ENCODE peak calls at places on chromosomes 1 and 21, in seven cellular contexts. X is activated gamma-delta T cell treated with anti-CD3 and anti-CD28 coated beads, Interleukin-2, amount 50 U/mL, for 16 hours; E is amygdala; I is GF-D8; Y is kidney epithelial cell; T is NCI-H1436 treated with DMSO at 0.1 percent for 48 hours; A is NCI-H1417. P is an unnamed sample.

GRCh38 chr1:11873954-11874562 is 15.3 kb upstream of the NPPB start:
- DNase-seq in E (no peak), Y (no peak), I (no peak), X (no peak), T (no peak), A (no peak), P (no peak)

GRCh38 chr1:202255343-202255742 is 61.7 kb downstream of the LGR6 start:
- DNase-seq in X (no peak), E (no peak), Y (no peak), T (no peak), I (no peak), A (no peak), P (no peak)

GRCh38 chr1:66207484-66207883 is 326.5 kb upstream of the SGIP1 start:
- DNase-seq in X (no peak), T (no peak), Y (no peak), E (no peak), I (no peak), A (no peak), P (no peak)

GRCh38 chr1:159071970-159072582 is 4.5 kb downstream of the AIM2 start:
- DNase-seq in A (peak; percentile 48), T (no peak), I (peak; percentile 5), E (no peak), X (no peak), Y (peak; percentile 43), P (no peak)

GRCh38 chr1:176919386-176920378 is 244.8 kb downstream of the ASTN1 start:
- DNase-seq in Y (no peak), X (no peak), I (no peak), E (no peak), T (no peak), A (no peak), P (no peak)

GRCh38 chr21:45938453-45938755 is 43.2 kb upstream of the COL6A1 start:
- DNase-seq in A (no peak), X (no peak), T (no peak), I (no peak), E (no peak), Y (no peak), P (no peak)

GRCh38 chr1:209375681-209376360 is 207.7 kb upstream of the CAMK1G start:
- DNase-seq in A (no peak), Y (no peak), X (no peak), E (no peak), T (no peak), I (no peak), P (no peak)

GRCh38 chr1:162389971-162390370 is 8.4 kb downstream of the C1orf226 start:
- DNase-seq in T (no peak), E (no peak), A (no peak), X (no peak), Y (no peak), I (no peak), P (no peak)

GRCh38 chr1:41122851-41123518 is 101.5 kb upstream of the SLFNL1 start:
- DNase-seq in I (no peak), X (no peak), T (no peak), E (no peak), A (peak; percentile 17), Y (peak; percentile 78), P (no peak)

GRCh38 chr1:21293537-21294265 is 3.4 kb upstream of the ECE1 start:
- DNase-seq in I (no peak), A (no peak), X (peak; percentile 66), Y (no peak), E (no peak), T (no peak), P (peak; percentile 46)

GRCh38 chr1:231376101-231376500 is 38.0 kb downstream of the SPRTN start:
- DNase-seq in X (no peak), T (no peak), I (no peak), E (no peak), Y (no peak), A (no peak), P (no peak)

GRCh38 chr1:201711101-201711597 is 117.8 kb upstream of the IPO9 start:
- DNase-seq in X (no peak), Y (no peak), A (no peak), E (no peak), I (no peak), T (no peak), P (no peak)

GRCh38 chr1:230287674-230288315 is 138.3 kb downstream of the PGBD5 start:
- DNase-seq in I (no peak), Y (no peak), A (no peak), E (no peak), T (no peak), X (no peak), P (no peak)

GRCh38 chr1:26598890-26599289 is 69.3 kb downstream of the RPS6KA1 start:
- DNase-seq in A (no peak), T (no peak), Y (no peak), X (no peak), E (no peak), I (peak; percentile 64), P (no peak)

GRCh38 chr1:63892632-63893395 is 119.0 kb downstream of the ROR1 start:
- DNase-seq in X (no peak), E (no peak), I (peak; percentile 27), Y (peak; percentile 94), A (peak; percentile 80), T (no peak), P (no peak)

GRCh38 chr21:38472709-38473108 is 25.6 kb downstream of the ERG start:
- DNase-seq in T (no peak), Y (no peak), I (no peak), E (no peak), X (no peak), A (no peak), P (no peak)

GRCh38 chr1:215119071-215119470 is 36.5 kb downstream of the KCNK2 start:
- DNase-seq in I (no peak), E (no peak), T (no peak), Y (no peak), A (no peak), X (no peak), P (no peak)

GRCh38 chr1:202802998-202803932 is 5.0 kb downstream of the KDM5B start:
- DNase-seq in I (peak; percentile 30), T (no peak), X (no peak), Y (no peak), A (no peak), E (no peak), P (no peak)

GRCh38 chr1:160205242-160205973 is at the start of gene PEA15:
- DNase-seq in I (no peak), E (peak; percentile 65), Y (no peak), A (peak; percentile 83), T (no peak), X (peak; percentile 53), P (peak; percentile 36)

GRCh38 chr1:53628286-53628955 is 110.5 kb downstream of the GLIS1 start:
- DNase-seq in Y (no peak), A (no peak), E (no peak), I (no peak), X (no peak), T (no peak), P (no peak)

GRCh38 chr1:87449348-87449963 is 120.8 kb downstream of the LMO4 start:
- DNase-seq in E (no peak), X (peak; percentile 2), T (no peak), I (no peak), Y (no peak), A (no peak), P (no peak)

GRCh38 chr1:234559917-234560676 is 49.9 kb downstream of the IRF2BP2 start:
- DNase-seq in A (no peak), E (no peak), T (no peak), X (no peak), Y (no peak), I (no peak), P (no peak)

GRCh38 chr1:14345925-14346550 is 252.4 kb upstream of the KAZN start:
- DNase-seq in T (no peak), I (no peak), E (no peak), A (no peak), Y (no peak), X (no peak), P (no peak)

GRCh38 chr1:109808703-109809102 is 45.0 kb upstream of the EPS8L3 start:
- DNase-seq in X (no peak), T (no peak), E (no peak), Y (no peak), A (no peak), I (no peak), P (no peak)

GRCh38 chr1:201155354-201155753 is 1.1 kb upstream of the TMEM9 start:
- DNase-seq in I (no peak), A (no peak), E (no peak), X (no peak), T (no peak), Y (no peak), P (no peak)

GRCh38 chr1:31705080-31705866 is 1.5 kb upstream of the COL16A1 start:
- DNase-seq in T (no peak), Y (no peak), A (no peak), X (peak; percentile 35), I (no peak), E (peak; percentile 18), P (no peak)

GRCh38 chr21:38863291-38863690 is 57.6 kb downstream of the ETS2 start:
- DNase-seq in A (no peak), I (no peak), X (no peak), Y (no peak), T (no peak), E (no peak), P (no peak)

GRCh38 chr1:244839656-244840055 is 4.2 kb downstream of the COX20 start:
- DNase-seq in X (no peak), I (no peak), A (no peak), T (no peak), E (no peak), Y (no peak), P (no peak)

GRCh38 chr1:61092643-61093042 is 10.3 kb downstream of the NFIA start:
- DNase-seq in X (no peak), E (no peak), A (peak; percentile 37), I (no peak), T (no peak), Y (no peak), P (no peak)

GRCh38 chr1:228340686-228341449 is 65.8 kb downstream of the TRIM11 start:
- DNase-seq in I (no peak), Y (no peak), X (no peak), A (no peak), E (no peak), T (no peak), P (no peak)

GRCh38 chr1:174769961-174770549 is 229.7 kb upstream of the CACYBP start:
- DNase-seq in T (no peak), Y (peak; percentile 7), I (no peak), E (no peak), X (no peak), A (peak; percentile 80), P (no peak)

GRCh38 chr21:42579456-42580075 is 65.9 kb downstream of the SLC37A1 start:
- DNase-seq in X (no peak), I (no peak), E (no peak), Y (no peak), T (no peak), A (no peak), P (no peak)

GRCh38 chr1:168483531-168483930 is 60.3 kb downstream of the XCL2 start:
- DNase-seq in A (no peak), X (no peak), I (no peak), T (no peak), Y (no peak), E (no peak), P (no peak)

P was measured in activated naive CD8-positive, alpha-beta T cell treated with anti-CD3 and anti-CD28 coated beads, Interleukin-2, amount 50 U/mL, for 16 hours.